ENCODE peak calls at places on chromosomes 11 and 22, in four cellular contexts. K is lung, Z is AG04449, Y is hepatocyte. G is an unnamed sample.

GRCh38 chr22:30806391-30806861 is 111.8 kb downstream of the OSBP2 start:
- DNase-seq in Z (no peak), Y (no peak), K (no peak), G (no peak)

GRCh38 chr11:76233936-76234703 is 27.8 kb upstream of the WNT11 start:
- DNase-seq in Z (no peak), K (peak), Y (peak), G (peak)

GRCh38 chr22:39229688-39230260 is 15.0 kb downstream of the PDGFB start:
- DNase-seq in Y (no peak), K (no peak), Z (no peak), G (no peak)

GRCh38 chr22:32341122-32341740 is 16.4 kb upstream of the RFPL3 start:
- DNase-seq in Y (no peak), Z (no peak), K (no peak), G (no peak)

GRCh38 chr22:46267431-46268279 is at the start of gene TTC38:
- DNase-seq in Z (no peak), Y (peak), K (peak), G (peak)

GRCh38 chr11:126452718-126453117 is 97.2 kb downstream of the ST3GAL4 start:
- DNase-seq in K (no peak), Z (no peak), Y (no peak), G (no peak)

GRCh38 chr22:48950151-48950915 is 877.3 kb downstream of the BRD1 start:
- DNase-seq in Y (peak), K (peak), Z (no peak), G (no peak)

GRCh38 chr11:113689711-113690618 is 16.1 kb downstream of the TMPRSS5 start:
- DNase-seq in Z (no peak), K (no peak), Y (no peak), G (no peak)

GRCh38 chr11:95264881-95265280 is 33.9 kb upstream of the SESN3 start:
- DNase-seq in Z (no peak), Y (no peak), K (no peak), G (no peak)

GRCh38 chr22:22201185-22201924 is 43.2 kb upstream of the VPREB1 start:
- DNase-seq in Y (no peak), K (no peak), Z (no peak), G (no peak)

GRCh38 chr11:58058276-58059010 is 27.7 kb downstream of the OR6Q1 start:
- DNase-seq in Z (no peak), Y (no peak), K (no peak), G (peak)

GRCh38 chr11:44979536-44980399 is 29.1 kb upstream of the TP53I11 start:
- DNase-seq in K (peak), Y (no peak), Z (no peak), G (peak)

GRCh38 chr22:21797444-21798221 is 62.0 kb upstream of the YPEL1 start:
- DNase-seq in Y (no peak), Z (no peak), K (no peak), G (no peak)

GRCh38 chr11:74818283-74818946 is 69.8 kb downstream of the RNF169 start:
- DNase-seq in K (no peak), Y (no peak), Z (no peak), G (no peak)

GRCh38 chr11:75547617-75548054 is 14.4 kb upstream of the SERPINH1 start:
- DNase-seq in Z (no peak), Y (peak), K (peak), G (peak)

DNA sequence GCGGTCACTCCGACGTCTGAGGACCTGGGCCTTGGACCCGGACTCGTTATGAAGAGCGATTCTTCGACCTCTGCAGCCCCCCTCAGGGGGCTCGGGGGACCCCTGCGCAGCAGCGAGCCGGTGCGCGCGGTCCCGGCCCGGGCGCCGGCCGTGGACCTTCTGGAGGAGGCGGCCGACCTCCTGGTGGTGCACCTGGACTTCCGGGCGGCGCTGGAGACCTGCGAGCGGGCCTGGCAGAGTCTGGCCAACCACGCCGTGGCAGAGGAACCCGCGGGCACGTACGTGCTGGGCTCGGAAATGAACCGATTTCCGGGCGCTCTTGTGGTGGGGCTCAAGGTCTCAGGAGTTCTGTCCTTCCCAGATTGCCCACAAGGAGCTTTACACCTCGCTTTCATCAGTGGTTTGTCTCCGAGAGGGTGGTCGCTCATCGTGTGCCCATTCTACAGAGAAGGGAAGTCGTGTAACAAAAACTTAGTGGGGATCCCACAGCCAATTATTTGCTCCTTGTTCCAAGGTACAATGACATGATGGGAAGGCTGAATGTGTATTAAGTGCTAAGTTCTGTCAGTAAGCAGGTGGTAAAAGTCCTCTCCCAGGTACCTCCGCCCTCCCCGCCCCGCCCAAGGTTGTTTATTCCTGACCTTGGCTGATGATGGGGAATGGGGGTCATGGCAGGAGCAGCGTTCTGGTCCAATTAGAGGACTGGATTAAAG is 695 bp downstream of the PEX26 start:
- DNase-seq in Y (peak), K (no peak), Z (no peak), G (peak)
- H3K4me3 ChIP-seq in Y (peak), K (peak), Z (peak), G (peak)

GRCh38 chr11:69583068-69583467 is 57.9 kb upstream of the CCND1 start:
- DNase-seq in K (no peak), Z (no peak), Y (no peak), G (no peak)

GRCh38 chr11:69588270-69588669 is 52.7 kb upstream of the CCND1 start:
- DNase-seq in K (no peak), Z (peak), Y (no peak), G (no peak)

GRCh38 chr11:69585385-69585784 is 55.6 kb upstream of the CCND1 start:
- DNase-seq in Y (no peak), K (no peak), Z (no peak), G (no peak)

GRCh38 chr11:69584160-69584559 is 56.8 kb upstream of the CCND1 start:
- DNase-seq in Z (no peak), Y (no peak), K (no peak), G (no peak)

GRCh38 chr11:69587454-69588081 is 53.4 kb upstream of the CCND1 start:
- DNase-seq in Y (no peak), Z (no peak), K (no peak), G (no peak)
- TF ChIP-seq CTCF in Y (no peak), Z (no peak), K (no peak), G (no peak)

DNA sequence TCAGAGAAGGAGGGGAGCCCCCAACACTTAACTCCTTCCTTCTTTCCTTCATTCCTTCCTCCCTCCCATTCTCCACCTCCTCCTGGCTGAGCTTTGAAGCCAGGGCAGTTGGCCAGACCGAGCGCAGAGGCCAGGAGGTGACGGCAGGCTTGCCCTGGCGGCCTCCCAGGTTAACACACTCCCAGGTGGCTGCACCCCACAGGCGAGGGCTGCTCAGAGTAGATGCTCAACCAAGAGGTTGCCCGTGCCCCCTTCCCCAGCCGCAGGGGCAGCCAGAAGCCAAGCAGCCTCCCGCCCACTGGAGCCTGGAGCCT is 6.3 kb upstream of the CDKN1C start:
- DNase-seq in Y (peak), K (peak), Z (no peak), G (peak)
- H3K4me3 ChIP-seq in Y (no peak), K (no peak), Z (no peak), G (no peak)

GRCh38 chr22:43796567-43796966 is 15.5 kb downstream of the EFCAB6 start:
- DNase-seq in K (no peak), Z (peak), Y (peak), G (no peak)
- TF ChIP-seq CTCF in K (no peak), Z (peak), Y (peak), G (no peak)

DNA sequence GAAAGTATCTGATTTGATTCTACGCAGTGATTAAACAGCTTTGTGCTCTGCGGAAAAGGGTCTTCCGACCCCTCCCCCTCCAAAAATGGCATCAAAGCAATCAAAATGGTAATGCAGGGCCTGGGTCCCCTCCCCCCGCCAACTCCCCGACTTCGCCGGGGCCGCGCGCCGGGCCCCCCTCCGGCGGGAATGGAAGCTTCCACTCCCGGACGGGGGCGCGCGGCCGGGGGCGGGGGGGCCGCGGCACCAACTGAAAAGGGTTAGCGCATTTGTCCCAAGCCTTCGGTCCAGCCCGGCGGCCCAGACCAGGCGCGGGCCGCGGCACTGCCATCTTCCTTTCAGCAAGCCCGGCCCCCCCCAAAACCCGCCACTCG is 2.9 kb downstream of the PHF21B start:
- DNase-seq in K (no peak), Y (peak), Z (no peak), G (no peak)
- H3K4me3 ChIP-seq in K (no peak), Y (peak), Z (no peak), G (no peak)

GRCh38 chr11:22331771-22332170 is 6.4 kb upstream of the SLC17A6 start:
- DNase-seq in K (no peak), Z (no peak), Y (no peak), G (no peak)
- TF ChIP-seq CTCF in K (no peak), Z (no peak), Y (peak), G (no peak)